ENCODE peak calls at places on chromosomes 6 and 20, in nine cellular contexts. H is GM12865, B is stomach, L is kidney epithelial cell, E is left ventricle myocardium inferior, V is heart left ventricle, F is astrocyte of the spinal cord, U is ovary, T is left lung. N is an unnamed sample.

GRCh38 chr6:85008311-85009015 is 244.1 kb upstream of the TBX18 start:
- DNase-seq in E (no peak), H (no peak), V (no peak), L (no peak), F (peak; percentile 61), T (no peak), B (no peak), U (no peak), N (peak; percentile 91)

GRCh38 chr6:69867075-69867911 is 937 bp downstream of the COL19A1 start:
- DNase-seq in B (peak; percentile 62), U (peak; percentile 21), V (peak; percentile 83), F (peak; percentile 6), E (peak; percentile 61), L (no peak), H (peak; percentile 86), T (peak; percentile 87), N (peak; percentile 3)

GRCh38 chr20:57560554-57561355 is at the start of gene PCK1:
- DNase-seq in H (no peak), B (peak; percentile 80), E (peak; percentile 60), F (no peak), L (peak; percentile 54), V (peak; percentile 70), U (peak; percentile 53), T (no peak), N (peak; percentile 28)

GRCh38 chr6:158999154-158999668 is 791 bp downstream of the RSPH3 start:
- DNase-seq in B (no peak), L (no peak), U (no peak), T (no peak), V (no peak), F (peak; percentile 23), E (no peak), H (no peak), N (no peak)

GRCh38 chr6:162056745-162057144 is 670.8 kb downstream of the PRKN start:
- DNase-seq in T (no peak), V (no peak), F (peak; percentile 49), E (peak; percentile 45), L (peak; percentile 95), U (no peak), H (no peak), B (no peak), N (peak; percentile 66)

GRCh38 chr20:49381558-49382493 is 100.6 kb downstream of the KCNB1 start:
- DNase-seq in B (peak; percentile 81), T (peak; percentile 57), V (peak; percentile 86), E (peak; percentile 83), U (peak; percentile 89), H (no peak), F (peak; percentile 87), L (no peak), N (peak; percentile 59)

GRCh38 chr6:12336121-12336971 is 46.2 kb downstream of the EDN1 start:
- DNase-seq in F (no peak), L (no peak), V (no peak), B (no peak), H (peak; percentile 73), U (no peak), E (no peak), T (no peak), N (no peak)

GRCh38 chr20:44370639-44371218 is 15.2 kb downstream of the HNF4A start:
- DNase-seq in B (peak; percentile 69), U (no peak), V (no peak), T (no peak), H (no peak), F (peak; percentile 28), E (no peak), L (no peak), N (no peak)

GRCh38 chr6:18302561-18303439 is 38.5 kb upstream of the DEK start:
- DNase-seq in H (peak; percentile 20), L (no peak), U (no peak), E (no peak), T (no peak), V (no peak), B (no peak), F (peak; percentile 29), N (peak; percentile 45)

GRCh38 chr6:148934956-148935355 is 188.1 kb downstream of the UST start:
- DNase-seq in B (no peak), V (no peak), U (no peak), H (no peak), L (no peak), T (no peak), F (no peak), E (no peak), N (peak; percentile 34)

GRCh38 chr6:158646023-158646888 is 1.7 kb upstream of the DYNLT1 start:
- DNase-seq in E (no peak), V (no peak), F (no peak), B (peak; percentile 24), L (no peak), T (no peak), H (no peak), U (peak; percentile 3), N (no peak)

GRCh38 chr20:37270586-37271420 is 9.2 kb upstream of the GHRH start:
- DNase-seq in H (peak; percentile 80), V (no peak), L (no peak), T (no peak), E (no peak), F (peak; percentile 11), B (no peak), U (no peak), N (peak; percentile 8)

DNA sequence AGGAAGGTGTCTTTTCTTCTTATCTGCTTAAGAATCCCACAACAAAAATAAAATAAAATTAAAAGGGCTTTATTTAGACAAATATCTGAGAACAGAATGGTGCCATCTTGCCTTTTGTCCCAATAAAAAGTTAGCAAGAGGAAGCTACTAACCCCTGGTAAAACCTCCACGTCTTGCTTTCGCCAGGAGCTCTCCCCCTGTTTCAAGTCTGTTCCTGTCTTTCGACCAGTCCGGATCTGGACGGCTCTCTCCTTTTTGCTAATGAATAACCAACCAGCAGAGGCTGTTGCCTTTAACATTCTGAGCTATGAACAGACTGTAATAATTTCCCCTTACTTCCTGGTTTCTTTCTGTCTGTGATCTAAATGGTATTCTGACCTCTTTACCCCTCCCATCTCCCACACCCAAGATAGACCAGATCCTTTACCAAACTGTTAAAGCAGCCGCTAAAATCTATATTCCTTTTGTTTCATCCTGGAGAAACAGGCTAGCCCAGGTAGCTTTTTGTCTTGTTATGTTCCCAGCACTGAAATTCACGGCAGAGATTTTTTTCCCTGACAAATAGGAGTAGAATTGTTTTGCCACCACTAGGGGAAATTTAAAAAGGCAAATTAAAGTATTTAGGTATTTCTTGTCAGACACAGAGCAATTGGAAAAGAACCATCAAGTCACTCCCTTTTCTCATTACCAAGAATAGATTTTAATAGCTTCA is at the start of gene FRK:
- DNase-seq in T (no peak), V (no peak), U (peak; percentile 13), H (no peak), B (peak; percentile 70), L (peak; percentile 61), E (no peak), F (peak; percentile 23), N (peak; percentile 41)
- TF ChIP-seq CTCF in T (peak; percentile 34), V (no peak), U (no peak), H (no peak), B (no peak), L (no peak), E (peak; percentile 36), F (no peak), N (peak; percentile 24)

GRCh38 chr20:61100489-61100888 is 151.6 kb upstream of the CDH4 start:
- DNase-seq in H (no peak), L (no peak), U (no peak), F (no peak), T (no peak), V (no peak), B (no peak), E (no peak), N (no peak)
- H3K4me3 ChIP-seq in H (no peak overlapping the region), L (no peak overlapping the region), U (no peak overlapping the region), F (no peak overlapping the region), T (no peak overlapping the region), V (no peak overlapping the region), B (no peak overlapping the region), E (no peak overlapping the region), N (no peak overlapping the region)

GRCh38 chr6:34462010-34462409 is 3.9 kb upstream of the PACSIN1 start:
- DNase-seq in U (no peak), T (no peak), E (no peak), H (no peak), L (no peak), B (no peak), F (no peak), V (no peak), N (no peak)

GRCh38 chr6:34463299-34463698 is 2.6 kb upstream of the PACSIN1 start:
- DNase-seq in E (no peak), F (no peak), U (no peak), H (no peak), V (no peak), B (no peak), L (no peak), T (no peak), N (no peak)

GRCh38 chr6:34463849-34464248 is 2.0 kb upstream of the PACSIN1 start:
- DNase-seq in F (no peak), B (no peak), U (no peak), H (no peak), V (no peak), L (no peak), E (no peak), T (no peak), N (no peak)

GRCh38 chr6:34460796-34461507 is 4.9 kb upstream of the PACSIN1 start:
- DNase-seq in B (no peak), L (no peak), F (no peak), V (no peak), E (no peak), T (no peak), H (no peak), U (no peak), N (peak; percentile 23)

DNA sequence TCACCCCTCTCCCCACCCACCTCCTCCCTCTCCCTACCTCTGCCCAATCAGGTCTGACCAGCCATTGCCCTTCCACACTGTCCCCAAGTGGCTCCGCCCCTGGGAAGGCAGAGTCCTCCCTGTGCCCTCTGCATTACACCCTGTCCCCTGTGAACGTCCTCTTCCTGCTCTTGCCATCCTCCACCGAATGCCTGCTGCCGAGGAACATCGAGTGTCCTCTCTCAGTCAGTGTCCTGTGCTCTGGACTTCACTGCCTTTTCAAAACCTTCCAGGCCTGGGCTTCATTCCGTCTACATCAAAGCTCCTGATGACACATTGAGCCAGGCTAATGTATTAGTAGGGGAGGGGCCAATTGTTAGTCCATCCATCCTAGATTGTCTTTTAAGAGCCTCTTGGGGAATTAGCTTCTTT is 3.3 kb upstream of the PACSIN1 start:
- DNase-seq in U (no peak), H (no peak), F (no peak), L (no peak), E (peak; percentile 62), B (peak; percentile 50), T (no peak), V (no peak), N (peak; percentile 12)
- TF ChIP-seq CTCF in U (no peak), H (no peak), F (no peak), L (no peak), E (no peak), B (no peak), T (no peak), V (no peak), N (no peak)

DNA sequence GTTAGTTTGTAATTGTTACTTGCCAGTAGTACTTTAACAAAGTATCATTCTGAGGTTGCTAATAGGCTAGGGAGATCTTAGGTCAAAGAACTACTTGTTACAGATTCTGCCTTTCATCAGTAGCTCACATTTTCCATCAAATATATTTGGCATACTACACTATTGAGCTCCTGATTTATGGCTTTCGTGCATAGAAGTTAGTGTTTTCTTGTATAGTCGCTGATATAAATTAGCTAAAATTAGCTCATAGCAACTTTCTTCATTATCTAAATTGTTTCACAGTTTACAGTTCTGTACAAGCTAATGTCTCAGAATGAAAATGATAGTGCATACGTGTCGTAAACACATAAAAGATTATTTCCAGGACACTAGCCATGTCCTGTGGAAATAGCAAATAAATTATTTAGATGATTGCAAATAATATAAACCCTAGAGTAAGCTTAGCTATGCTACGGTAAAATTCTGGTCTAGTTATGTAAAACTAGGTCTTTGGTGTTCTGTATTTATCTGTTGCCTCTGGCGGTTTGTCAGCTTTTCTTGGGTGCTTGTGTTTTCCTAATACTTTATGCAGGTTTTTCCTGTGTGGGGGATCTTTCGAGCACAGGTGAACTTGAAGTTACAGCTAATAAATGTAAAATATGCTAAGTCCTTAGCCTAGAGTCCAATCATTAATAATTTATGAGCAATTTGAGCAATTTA is 15.1 kb downstream of the PDE7B start:
- DNase-seq in E (no peak), V (no peak), L (no peak), H (no peak), T (no peak), F (no peak), U (no peak), B (no peak), N (no peak)
- H3K4me3 ChIP-seq in E (peak overlapping the region; percentile 48), V (peak overlapping the region; percentile 35), L (no peak overlapping the region), H (no peak overlapping the region), T (no peak overlapping the region), F (no peak overlapping the region), U (peak overlapping the region; percentile 2), B (no peak overlapping the region), N (no peak overlapping the region)

N was measured in fibroblast of mammary gland.